ENCODE peak calls at places on chromosomes 2 and 18, in five cellular contexts. U, J, E, N and P are unnamed samples.
A peak's percentile ranks its signal among the peaks of the same experiment; 100 is the strongest.

GRCh38 chr18:46343940-46344372 is 239.8 kb downstream of the HAUS1 start:
- DNase-seq in N (no peak), J (peak; percentile 46), E (no peak), U (peak; percentile 38), P (peak; percentile 18)

GRCh38 chr2:154402138-154402714 is 296.3 kb upstream of the KCNJ3 start:
- DNase-seq in J (peak; percentile 41), N (peak; percentile 37), U (peak; percentile 28), E (peak; percentile 20), P (peak; percentile 24)

GRCh38 chr2:187971893-187972292 is 319.8 kb upstream of the GULP1 start:
- DNase-seq in U (no peak), E (no peak), N (no peak), J (no peak), P (no peak)

GRCh38 chr18:53649621-53650020 is 574.8 kb downstream of the MBD2 start:
- DNase-seq in E (no peak), N (no peak), U (no peak), J (no peak), P (no peak)

GRCh38 chr2:55033076-55033742 is 17.0 kb downstream of the RTN4 start:
- DNase-seq in N (no peak), U (no peak), J (no peak), E (no peak), P (no peak)

GRCh38 chr2:213868526-213868925 is 542.3 kb upstream of the VWC2L start:
- DNase-seq in N (peak; percentile 74), U (no peak), J (no peak), E (no peak), P (no peak)

GRCh38 chr2:22326250-22326649 is 1058.7 kb upstream of the KLHL29 start:
- DNase-seq in J (no peak), U (no peak), E (no peak), N (no peak), P (no peak)

GRCh38 chr2:216335252-216335651 is 37.0 kb downstream of the MARCHF4 start:
- DNase-seq in U (no peak), E (no peak), J (no peak), N (no peak), P (no peak)

GRCh38 chr18:32383040-32383819 is 87.5 kb downstream of the GAREM1 start:
- DNase-seq in U (peak; percentile 89), J (peak; percentile 79), E (peak; percentile 96), N (peak; percentile 84), P (peak; percentile 74)

GRCh38 chr18:5444269-5444668 is 99.5 kb downstream of the EPB41L3 start:
- DNase-seq in J (peak; percentile 42), E (peak; percentile 8), N (no peak), U (peak; percentile 72), P (no peak)

GRCh38 chr2:222167762-222168161 is 131.0 kb downstream of the PAX3 start:
- DNase-seq in U (no peak), E (no peak), J (no peak), N (no peak), P (no peak)

GRCh38 chr2:36520431-36520830 is 77.5 kb downstream of the FEZ2 start:
- DNase-seq in E (no peak), J (no peak), U (no peak), N (no peak), P (no peak)

GRCh38 chr2:45173513-45173912 is 164.3 kb upstream of the SIX2 start:
- DNase-seq in J (peak; percentile 99), N (peak; percentile 89), E (peak; percentile 96), U (peak; percentile 96), P (peak; percentile 79)

GRCh38 chr2:107712857-107713256 is 113.8 kb upstream of the RGPD4 start:
- DNase-seq in N (no peak), E (no peak), U (no peak), J (peak; percentile 29), P (no peak)

GRCh38 chr18:46920067-46920466 is 2.7 kb downstream of the KATNAL2 start:
- DNase-seq in J (no peak), E (no peak), U (no peak), N (no peak), P (no peak)

GRCh38 chr18:21361297-21361880 is 119.4 kb downstream of the GREB1L start:
- DNase-seq in J (no peak), N (peak; percentile 47), E (no peak), U (peak; percentile 1), P (peak; percentile 5)

GRCh38 chr2:43174368-43175186 is 51.8 kb downstream of the ZFP36L2 start:
- DNase-seq in N (no peak), E (no peak), U (no peak), J (no peak), P (no peak)

GRCh38 chr2:129923265-129924141 is 56.0 kb upstream of the RAB6C start:
- DNase-seq in U (peak; percentile 47), J (peak; percentile 68), E (peak; percentile 56), N (peak; percentile 68), P (peak; percentile 36)

GRCh38 chr2:230472619-230473018 is 56.6 kb downstream of the SP100 start:
- DNase-seq in N (peak; percentile 38), E (peak; percentile 72), J (peak; percentile 57), U (peak; percentile 87), P (peak; percentile 60)

GRCh38 chr2:56448403-56448998 is 264.7 kb downstream of the CCDC85A start:
- DNase-seq in J (peak; percentile 33), N (peak; percentile 36), U (peak; percentile 25), E (peak; percentile 1), P (no peak)

GRCh38 chr2:9525266-9525665 is 30.4 kb downstream of the ADAM17 start:
- DNase-seq in E (no peak), N (no peak), U (no peak), J (no peak), P (no peak)

GRCh38 chr2:18976112-18976961 is 382.1 kb downstream of the OSR1 start:
- DNase-seq in E (peak; percentile 78), U (peak; percentile 82), N (peak; percentile 89), J (peak; percentile 89), P (no peak)

GRCh38 chr2:241970711-241971110 is 101.2 kb downstream of the RTP5 start:
- DNase-seq in J (no peak), E (no peak), N (no peak), U (no peak), P (no peak)

GRCh38 chr2:7961550-7961949 is 720.3 kb upstream of the ID2 start:
- DNase-seq in J (peak; percentile 48), U (no peak), E (no peak), N (peak; percentile 14), P (no peak)

GRCh38 chr2:231533086-231533776 is 3.0 kb upstream of the NMUR1 start:
- DNase-seq in J (no peak), N (no peak), U (no peak), E (no peak), P (no peak)

GRCh38 chr2:218888341-218888740 is 7.7 kb downstream of the WNT10A start:
- DNase-seq in J (no peak), E (no peak), N (no peak), U (no peak), P (no peak)

GRCh38 chr2:70380621-70381020 is 78.8 kb upstream of the FAM136A start:
- DNase-seq in U (no peak), J (no peak), E (no peak), N (no peak), P (no peak)

GRCh38 chr18:74778191-74778847 is 180.6 kb downstream of the ZNF407 start:
- DNase-seq in E (no peak), U (no peak), J (no peak), N (peak; percentile 39), P (no peak)

GRCh38 chr18:49178736-49179135 is 228.0 kb upstream of the SMAD7 start:
- DNase-seq in J (peak; percentile 12), N (peak; percentile 67), E (peak; percentile 52), U (no peak), P (no peak)

GRCh38 chr2:66850406-66850805 is 415.5 kb downstream of the MEIS1 start:
- DNase-seq in U (no peak), N (no peak), E (no peak), J (no peak), P (no peak)

GRCh38 chr2:234305846-234306245 is 191.0 kb downstream of the ARL4C start:
- DNase-seq in E (no peak), N (no peak), U (no peak), J (peak; percentile 6), P (no peak)

GRCh38 chr2:46252891-46253659 is 44.1 kb upstream of the EPAS1 start:
- DNase-seq in U (peak; percentile 14), J (peak; percentile 83), N (peak; percentile 70), E (peak; percentile 67), P (peak; percentile 57)

GRCh38 chr18:8562065-8562464 is 47.2 kb upstream of the RAB12 start:
- DNase-seq in N (no peak), E (no peak), U (no peak), J (no peak), P (no peak)

GRCh38 chr2:42598656-42599267 is 30.3 kb downstream of the MTA3 start:
- DNase-seq in N (no peak), J (peak; percentile 10), E (no peak), U (no peak), P (no peak)

GRCh38 chr2:26623541-26624497 is 17.3 kb downstream of the CIB4 start:
- DNase-seq in E (peak; percentile 31), N (peak; percentile 56), U (peak; percentile 26), J (no peak), P (no peak)

GRCh38 chr18:60984496-60984895 is 348.7 kb upstream of the CDH20 start:
- DNase-seq in U (peak; percentile 48), J (no peak), N (peak; percentile 92), E (peak; percentile 71), P (no peak)

GRCh38 chr2:182836451-182836850 is 30.0 kb downstream of the FRZB start:
- DNase-seq in E (no peak), N (peak; percentile 32), J (no peak), U (no peak), P (no peak)

GRCh38 chr2:241111443-241111810 is 9.3 kb upstream of the MTERF4 start:
- DNase-seq in E (no peak), U (no peak), N (no peak), J (no peak), P (no peak)